ENCODE peak calls at places on chromosomes 7 and 10, in six cellular contexts. V, B, E, P, Q and Y are unnamed samples.

GRCh38 chr7:33157311-33157710 is 27.9 kb downstream of the BBS9 start:
- DNase-seq in E (no peak), V (no peak), Q (no peak), P (no peak), B (no peak), Y (no peak)

GRCh38 chr10:34699904-34700303 is 115.2 kb downstream of the PARD3 start:
- DNase-seq in V (no peak), Q (no peak), P (no peak), E (no peak), B (no peak), Y (no peak)

GRCh38 chr7:155581107-155581830 is 34.9 kb upstream of the CNPY1 start:
- DNase-seq in Q (no peak), P (no peak), V (no peak), E (no peak), B (peak), Y (no peak)

GRCh38 chr7:34655384-34655783 is 2.6 kb upstream of the NPSR1 start:
- DNase-seq in P (no peak), E (no peak), Q (no peak), B (no peak), V (no peak), Y (no peak)

GRCh38 chr7:114153700-114154099 is 234.9 kb upstream of the PPP1R3A start:
- DNase-seq in P (no peak), Q (no peak), E (no peak), B (no peak), V (no peak), Y (no peak)

GRCh38 chr10:72132854-72133253 is 44.5 kb upstream of the SPOCK2 start:
- DNase-seq in B (no peak), V (no peak), E (no peak), P (no peak), Q (no peak), Y (no peak)

GRCh38 chr10:86401588-86402282 is 35.1 kb upstream of the GRID1 start:
- DNase-seq in B (no peak), P (no peak), V (no peak), E (peak), Q (no peak), Y (no peak)

GRCh38 chr10:71863203-71863602 is 12.2 kb upstream of the PSAP start:
- DNase-seq in B (peak), V (no peak), E (no peak), Q (no peak), P (no peak), Y (no peak)

GRCh38 chr7:118626739-118627138 is 402.2 kb downstream of the ANKRD7 start:
- DNase-seq in E (no peak), B (no peak), Q (no peak), V (no peak), P (no peak), Y (peak)

GRCh38 chr10:95399167-95399566 is 108.4 kb upstream of the PDLIM1 start:
- DNase-seq in V (no peak), P (no peak), Q (no peak), E (no peak), B (no peak), Y (no peak)

GRCh38 chr7:83486957-83487356 is 162.0 kb downstream of the SEMA3E start:
- DNase-seq in E (no peak), P (no peak), V (no peak), Q (no peak), B (no peak), Y (no peak)

GRCh38 chr10:88687853-88688467 is 18.1 kb upstream of the LIPK start:
- DNase-seq in Q (peak), V (no peak), B (no peak), P (no peak), E (no peak), Y (peak)

GRCh38 chr10:33813415-33813814 is 478.9 kb upstream of the NRP1 start:
- DNase-seq in B (no peak), P (no peak), V (no peak), E (no peak), Q (no peak), Y (no peak)